ENCODE peak calls at places on chromosomes 12 and 14, in ten cellular contexts. G, S, Y, X, D, P, W, A, E and Z are unnamed samples.

GRCh38 chr14:96027356-96028335 is 11.5 kb upstream of the C14orf132 start:
- DNase-seq in W (no peak), S (no peak), E (no peak), A (no peak), D (no peak), G (no peak), X (no peak), P (no peak), Y (peak), Z (no peak)

GRCh38 chr12:13179159-13180074 is 17.1 kb upstream of the EMP1 start:
- DNase-seq in E (no peak), G (peak), Y (peak), P (peak), X (peak), S (peak), A (peak), D (peak), W (peak), Z (no peak)

GRCh38 chr14:105385322-105385637 is 13.1 kb upstream of the TEX22 start:
- DNase-seq in Y (no peak), E (no peak), G (no peak), D (no peak), P (no peak), X (no peak), A (no peak), S (no peak), W (no peak), Z (no peak)

GRCh38 chr14:105864116-105864515 is 337.7 kb downstream of the TMEM121 start:
- DNase-seq in P (no peak), W (no peak), S (no peak), A (no peak), X (no peak), Y (no peak), D (no peak), G (no peak), E (no peak), Z (no peak)

GRCh38 chr14:23356036-23356435 is 3.3 kb upstream of the SLC22A17 start:
- DNase-seq in Y (no peak), G (no peak), S (no peak), E (no peak), D (no peak), X (no peak), A (no peak), P (no peak), W (no peak), Z (no peak)

GRCh38 chr14:79278798-79279644 is 932.3 kb downstream of the DIO2 start:
- DNase-seq in S (no peak), Y (peak), P (no peak), W (peak), G (peak), E (no peak), X (peak), A (peak), D (no peak), Z (peak)

GRCh38 chr12:47943492-47944359 is 19.7 kb upstream of the TMEM106C start:
- DNase-seq in X (no peak), Y (no peak), S (no peak), W (no peak), G (no peak), E (no peak), P (no peak), A (no peak), D (no peak), Z (no peak)

GRCh38 chr14:90513151-90514014 is 116.6 kb downstream of the CALM1 start:
- DNase-seq in P (no peak), G (peak), S (no peak), D (no peak), Y (peak), W (no peak), E (no peak), X (peak), A (no peak), Z (no peak)

GRCh38 chr14:83463500-83464098 is 1929.9 kb upstream of the SEL1L start:
- DNase-seq in A (peak), G (peak), P (no peak), E (no peak), X (no peak), Y (peak), S (no peak), W (peak), D (no peak), Z (no peak)

GRCh38 chr14:99516156-99517045 is 35.2 kb downstream of the CCNK start:
- DNase-seq in W (no peak), E (no peak), G (no peak), D (no peak), A (no peak), Y (no peak), P (no peak), S (no peak), X (no peak), Z (no peak)

GRCh38 chr12:3150820-3151590 is 73.8 kb downstream of the TSPAN9 start:
- DNase-seq in D (no peak), W (peak), Y (peak), A (peak), P (no peak), G (no peak), E (no peak), S (no peak), X (no peak), Z (no peak)

GRCh38 chr12:33649992-33650391 is 210.4 kb upstream of the SYT10 start:
- DNase-seq in A (no peak), G (no peak), Y (no peak), W (no peak), D (no peak), S (no peak), E (no peak), P (no peak), X (no peak), Z (no peak)

GRCh38 chr12:2113080-2113479 is 60.3 kb downstream of the CACNA1C start:
- DNase-seq in A (no peak), W (no peak), S (no peak), E (no peak), G (no peak), Y (no peak), P (no peak), X (no peak), D (no peak), Z (no peak)

GRCh38 chr12:100724071-100724470 is 70.5 kb upstream of the ANO4 start:
- DNase-seq in D (no peak), X (no peak), A (no peak), S (no peak), Y (no peak), G (no peak), E (no peak), W (no peak), P (no peak), Z (no peak)

GRCh38 chr12:121388421-121388981 is 11.4 kb upstream of the RNF34 start:
- DNase-seq in Y (no peak), X (no peak), E (no peak), S (no peak), D (no peak), W (peak), P (no peak), G (no peak), A (no peak), Z (no peak)